ENCODE peak calls at places on chromosomes 5 and 9, in eight cellular contexts. N, E, I, Y, H, S, W and R are unnamed samples. For H3K4me1, the result is how much of the 10 kb centered on the place peaks cover.

GRCh38 chr5:154587123-154587725 is 109.2 kb upstream of the HAND1 start:
- DNase-seq in N (no peak), E (no peak), I (no peak), Y (no peak), H (no peak), S (no peak), W (no peak), R (no peak)

GRCh38 chr9:127545196-127546124 is 66.6 kb upstream of the STXBP1 start:
- DNase-seq in N (peak), E (no peak), I (no peak), Y (no peak), H (peak), S (peak), W (no peak), R (peak)

GRCh38 chr9:133252301-133252776 is 22.7 kb downstream of the ABO start:
- DNase-seq in N (peak), E (no peak), I (no peak), Y (peak), H (no peak), S (no peak), W (no peak), R (peak)

GRCh38 chr5:171323806-171324632 is 15.0 kb downstream of the TLX3 start:
- DNase-seq in N (no peak), E (no peak), I (no peak), Y (no peak), H (no peak), S (no peak), W (no peak), R (no peak)

GRCh38 chr9:134889386-134890214 is 9.0 kb downstream of the FCN2 start:
- DNase-seq in N (no peak), E (no peak), I (no peak), Y (no peak), H (no peak), S (no peak), W (no peak), R (no peak)

GRCh38 chr9:129270903-129271431 is 92.9 kb upstream of the IER5L start:
- DNase-seq in N (peak), E (no peak), I (no peak), Y (no peak), H (no peak), S (peak), W (no peak), R (peak)

GRCh38 chr9:120456218-120456617 is 123.7 kb downstream of the CDK5RAP2 start:
- DNase-seq in N (no peak), E (no peak), I (no peak), Y (no peak), H (no peak), S (no peak), W (no peak), R (no peak)

GRCh38 chr5:2740849-2741555 is 10.5 kb downstream of the IRX2 start:
- DNase-seq in N (no peak), E (no peak), I (no peak), Y (no peak), H (no peak), S (peak), W (no peak), R (no peak)

GRCh38 chr5:123091258-123091987 is 2.4 kb downstream of the PRDM6 start:
- DNase-seq in N (no peak), E (no peak), I (no peak), Y (no peak), H (no peak), S (no peak), W (no peak), R (no peak)

GRCh38 chr5:10626473-10627013 is 62.7 kb downstream of the ANKRD33B start:
- DNase-seq in N (no peak), E (no peak), I (no peak), Y (no peak), H (no peak), S (no peak), W (no peak), R (no peak)

GRCh38 chr5:25979086-25979485 is 1059.3 kb downstream of the CDH9 start:
- DNase-seq in N (no peak), E (no peak), I (no peak), Y (no peak), H (no peak), S (no peak), W (no peak), R (no peak)

GRCh38 chr5:25970906-25971489 is 1067.4 kb downstream of the CDH9 start:
- DNase-seq in N (no peak), E (no peak), I (no peak), Y (no peak), H (no peak), S (no peak), W (no peak), R (no peak)

DNA sequence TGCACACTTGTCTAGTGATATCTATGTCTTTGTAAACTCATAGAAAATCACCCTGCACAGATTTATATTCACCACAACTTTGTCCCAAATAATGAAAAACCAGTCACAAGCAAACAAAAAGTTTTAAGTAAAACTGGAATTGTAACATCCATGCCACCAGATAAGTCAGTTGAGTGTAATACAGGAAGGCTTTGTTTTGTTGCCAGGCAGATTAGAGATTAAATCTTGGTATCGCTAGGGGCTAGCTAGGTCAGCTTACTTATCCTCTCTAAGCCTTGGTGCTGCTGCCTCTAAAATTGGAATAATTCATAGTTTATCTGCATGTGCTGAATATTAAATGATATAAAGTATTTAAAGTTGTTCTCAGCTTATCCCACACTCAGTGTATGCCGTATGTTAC is 1062.5 kb downstream of the CDH9 start:
- DNase-seq in N (no peak), E (no peak), I (no peak), Y (no peak), H (no peak), S (no peak), W (no peak), R (no peak)
- H3K4me1 ChIP-seq in N (under half), E (under half), I (under half), Y (under half), H (under half), S (under half), W (under half), R (under half)

GRCh38 chr5:417301-417700 is 25.7 kb upstream of the EXOC3 start:
- DNase-seq in N (no peak), E (no peak), I (no peak), Y (no peak), H (no peak), S (no peak), W (no peak), R (no peak)

GRCh38 chr5:417765-418559 is 25.0 kb upstream of the EXOC3 start:
- DNase-seq in N (no peak), E (no peak), I (no peak), Y (no peak), H (no peak), S (peak), W (no peak), R (no peak)

GRCh38 chr5:420632-421286 is 22.2 kb upstream of the EXOC3 start:
- DNase-seq in N (no peak), E (no peak), I (no peak), Y (no peak), H (no peak), S (no peak), W (no peak), R (no peak)

GRCh38 chr5:419970-420369 is 23.0 kb upstream of the EXOC3 start:
- DNase-seq in N (no peak), E (no peak), I (no peak), Y (no peak), H (no peak), S (no peak), W (no peak), R (no peak)

DNA sequence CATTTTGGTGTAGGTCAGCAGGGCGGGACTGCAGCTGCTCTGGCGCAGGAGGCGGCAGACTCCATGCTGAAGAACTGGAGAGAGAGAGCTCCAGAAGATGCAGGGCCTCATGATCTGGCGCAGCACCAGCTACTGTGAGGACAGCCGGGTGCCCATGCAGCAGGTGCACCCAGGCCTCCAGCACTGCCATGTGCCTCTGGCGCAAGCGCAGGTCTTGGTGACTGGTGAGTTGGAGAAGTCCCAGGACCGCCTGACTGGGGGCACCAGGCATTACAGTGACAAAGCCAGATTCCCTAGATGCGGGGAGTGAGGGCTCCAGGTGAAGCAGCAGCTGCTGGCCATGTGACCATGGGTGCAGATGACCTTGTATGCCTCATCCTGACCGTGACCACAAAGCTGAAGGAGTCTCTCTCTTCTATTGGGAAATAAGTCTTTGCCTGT is 24.3 kb upstream of the EXOC3 start:
- DNase-seq in N (no peak), E (no peak), I (no peak), Y (no peak), H (no peak), S (no peak), W (no peak), R (no peak)
- H3K27ac ChIP-seq in N (no peak), E (no peak), I (no peak), Y (no peak), H (no peak), S (peak), W (no peak), R (no peak)

GRCh38 chr9:86975571-86975970 is 28.3 kb upstream of the GAS1 start:
- DNase-seq in N (no peak), E (no peak), I (no peak), Y (no peak), H (no peak), S (peak), W (no peak), R (no peak)
- H3K4me3 ChIP-seq in N (no peak), E (no peak), I (no peak), Y (no peak), H (no peak), S (peak), W (no peak), R (no peak)

GRCh38 chr5:88820581-88820980 is 62.4 kb downstream of the MEF2C start:
- DNase-seq in N (no peak), E (no peak), I (no peak), Y (no peak), H (no peak), S (no peak), W (no peak), R (no peak)
- H3K4me1 ChIP-seq in N (under half), E (under half), I (under half), Y (under half), H (half or more), S (under half), W (under half), R (under half)

DNA sequence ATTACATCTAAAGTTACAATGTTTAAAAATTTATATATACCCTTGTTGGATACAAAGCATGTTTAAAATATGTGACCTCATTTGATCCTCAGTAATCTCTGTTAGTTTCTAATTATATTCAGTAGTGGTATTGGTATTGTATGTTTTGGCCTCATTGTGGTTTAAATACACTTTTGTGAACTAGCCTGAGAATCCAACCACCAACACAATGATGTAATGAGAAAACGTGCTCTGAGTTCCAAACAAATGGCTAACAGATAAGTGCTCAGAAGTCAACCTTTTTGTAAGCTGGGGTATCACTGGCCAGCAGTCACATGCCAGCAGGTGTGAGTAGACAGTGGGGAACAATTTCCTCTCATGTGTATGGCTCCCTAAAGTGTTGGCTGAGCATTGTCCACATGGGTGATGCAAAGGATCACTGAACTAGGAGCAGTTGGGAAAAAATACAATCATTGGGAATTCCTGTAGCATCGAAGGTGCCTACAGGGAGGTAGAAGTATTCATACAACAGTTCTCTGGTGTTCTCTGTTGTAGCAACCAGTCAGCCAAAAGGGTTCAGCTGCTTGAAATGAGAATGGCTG is 56.1 kb downstream of the DOCK8 start:
- DNase-seq in N (no peak), E (no peak), I (no peak), Y (no peak), H (no peak), S (no peak), W (no peak), R (no peak)
- H3K27ac ChIP-seq in N (no peak), E (no peak), I (peak), Y (no peak), H (no peak), S (no peak), W (peak), R (no peak)

GRCh38 chr9:2242778-2243395 is 227.7 kb downstream of the SMARCA2 start:
- DNase-seq in N (no peak), E (no peak), I (no peak), Y (peak), H (no peak), S (peak), W (no peak), R (no peak)
- H3K4me3 ChIP-seq in N (no peak), E (peak), I (no peak), Y (peak), H (peak), S (peak), W (peak), R (peak)

DNA sequence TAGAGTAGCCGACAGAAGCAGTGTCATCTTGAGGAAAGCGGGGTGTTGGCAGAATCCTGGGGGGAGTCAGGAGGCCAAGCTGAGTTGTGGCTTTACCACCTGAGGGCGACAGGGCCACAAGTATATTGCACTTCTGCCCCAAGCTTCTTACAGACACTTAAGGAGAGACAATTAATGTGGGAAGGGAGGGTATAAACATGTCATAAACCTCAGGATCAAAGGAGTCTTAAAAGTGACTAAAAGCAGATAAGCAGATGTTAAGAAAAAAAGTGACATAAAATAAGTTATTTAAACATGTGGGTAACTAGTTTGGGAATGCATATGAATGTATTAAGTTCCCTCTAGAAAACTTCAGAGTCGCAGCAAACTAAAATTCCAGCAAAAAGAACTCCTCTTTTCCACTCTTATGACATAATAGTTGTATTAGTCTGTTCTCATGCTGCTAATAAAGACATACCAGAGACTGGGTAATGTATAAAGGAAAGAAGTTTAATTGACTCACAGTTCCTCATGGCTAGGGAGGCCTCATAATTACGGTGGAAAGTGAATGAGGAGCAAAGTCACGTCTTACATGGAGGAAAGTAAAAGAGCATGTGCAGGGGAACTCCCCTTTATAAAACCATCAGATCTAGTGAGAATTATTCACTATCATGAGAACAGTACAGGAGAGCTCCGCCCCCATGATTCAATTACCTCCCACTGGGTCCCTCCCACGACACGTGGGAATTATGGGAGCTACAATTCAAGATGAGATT is 63.8 kb downstream of the ERAP1 start:
- DNase-seq in N (peak), E (no peak), I (no peak), Y (no peak), H (no peak), S (no peak), W (no peak), R (no peak)
- H3K4me1 ChIP-seq in N (under half), E (under half), I (under half), Y (under half), H (half or more), S (under half), W (under half), R (under half)

GRCh38 chr5:141713616-141714309 is 31.7 kb upstream of the ARAP3 start:
- DNase-seq in N (no peak), E (no peak), I (no peak), Y (no peak), H (no peak), S (peak), W (no peak), R (no peak)
- H3K27ac ChIP-seq in N (no peak), E (no peak), I (no peak), Y (no peak), H (no peak), S (no peak), W (no peak), R (no peak)

DNA sequence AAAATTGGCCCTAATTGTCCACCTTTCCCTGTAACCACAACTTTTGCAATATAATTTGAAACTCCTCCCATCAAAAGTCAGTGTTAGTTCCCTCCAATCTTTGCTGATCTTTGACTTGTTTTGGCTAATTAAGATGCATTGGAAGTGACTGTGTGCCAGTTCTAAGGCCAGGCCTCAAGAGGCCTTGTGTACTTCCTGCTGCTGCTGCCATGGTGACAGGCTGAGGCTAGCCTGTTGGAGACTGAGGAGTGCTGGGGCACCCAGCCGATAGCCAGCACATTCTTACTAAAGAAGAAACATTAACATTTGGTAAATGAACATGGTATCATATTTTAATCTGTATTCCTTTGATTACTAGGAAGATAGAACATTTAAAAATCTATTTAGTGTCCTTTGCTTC is 86.5 kb downstream of the SREK1 start:
- DNase-seq in N (no peak), E (no peak), I (no peak), Y (no peak), H (no peak), S (no peak), W (no peak), R (no peak)
- H3K4me3 ChIP-seq in N (no peak), E (no peak), I (no peak), Y (no peak), H (no peak), S (no peak), W (no peak), R (no peak)

DNA sequence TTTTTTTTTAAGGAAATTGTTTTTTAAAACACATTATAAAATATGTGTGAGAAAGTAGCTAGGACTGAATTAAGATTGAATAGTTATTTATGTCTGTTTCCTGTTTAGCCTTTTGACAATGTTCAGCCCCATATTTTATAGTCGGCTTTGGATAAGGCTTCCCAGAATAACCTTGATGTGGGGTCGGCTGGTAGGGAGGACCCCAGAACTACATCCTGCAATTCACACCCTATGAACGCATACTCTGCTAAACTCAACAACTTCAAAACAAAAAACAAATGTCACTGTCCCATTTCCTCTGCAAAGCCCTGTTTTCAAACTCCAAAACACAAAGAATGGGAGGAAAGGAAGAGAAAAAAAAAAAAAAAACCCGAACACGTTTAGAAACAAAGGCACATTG is 63.1 kb downstream of the ARL15 start:
- DNase-seq in N (no peak), E (no peak), I (no peak), Y (no peak), H (no peak), S (no peak), W (no peak), R (no peak)
- H3K4me1 ChIP-seq in N (under half), E (under half), I (under half), Y (under half), H (half or more), S (under half), W (under half), R (under half)